ENCODE peak calls at places on chromosomes 6 and 20, in four cellular contexts. L, F, U and H are unnamed samples.

GRCh38 chr6:66478705-66479104 is 771.7 kb upstream of the EYS start:
- DNase-seq in L (no peak), F (no peak), U (no peak), H (no peak)

GRCh38 chr20:35791823-35792222 is 20.0 kb downstream of the PHF20 start:
- DNase-seq in L (no peak), F (no peak), U (no peak), H (no peak)

GRCh38 chr20:51432251-51432784 is 110.2 kb downstream of the NFATC2 start:
- DNase-seq in L (no peak), F (no peak), U (no peak), H (no peak)

GRCh38 chr20:21237956-21238355 is 65.2 kb upstream of the XRN2 start:
- DNase-seq in L (no peak), F (no peak), U (no peak), H (no peak)

GRCh38 chr6:151365233-151365632 is 26.1 kb downstream of the ZBTB2 start:
- DNase-seq in L (no peak), F (no peak), U (no peak), H (no peak)

GRCh38 chr20:45861157-45862075 is 4.0 kb downstream of the ZSWIM3 start:
- DNase-seq in L (no peak), F (no peak), U (no peak), H (peak; percentile 41)

GRCh38 chr6:25222006-25222715 is 57.0 kb upstream of the CARMIL1 start:
- DNase-seq in L (no peak), F (no peak), U (no peak), H (no peak)

GRCh38 chr6:152185158-152185574 is 377.7 kb downstream of the ESR1 start:
- DNase-seq in L (no peak), F (no peak), U (no peak), H (no peak)

GRCh38 chr6:11536795-11537194 is 754 bp upstream of the TMEM170B start:
- DNase-seq in L (peak; percentile 24), F (no peak), U (peak; percentile 20), H (no peak)

GRCh38 chr6:30091577-30092381 is 16.2 kb upstream of the RNF39 start:
- DNase-seq in L (no peak), F (peak; percentile 72), U (no peak), H (no peak)

GRCh38 chr20:52379723-52380336 is 188.3 kb upstream of the ZFP64 start:
- DNase-seq in L (peak; percentile 38), F (no peak), U (no peak), H (peak; percentile 66)

GRCh38 chr6:5995705-5996686 is 10.7 kb downstream of the NRN1 start:
- DNase-seq in L (peak; percentile 30), F (no peak), U (peak; percentile 43), H (no peak)

GRCh38 chr6:38933426-38933825 is 115.2 kb upstream of the GLP1R start:
- DNase-seq in L (no peak), F (no peak), U (no peak), H (no peak)

GRCh38 chr20:33694666-33695065 is 8.5 kb upstream of the E2F1 start:
- DNase-seq in L (no peak), F (no peak), U (no peak), H (no peak)

GRCh38 chr6:19204445-19204844 is 632.7 kb upstream of the ID4 start:
- DNase-seq in L (no peak), F (no peak), U (no peak), H (no peak)

GRCh38 chr6:150202404-150202803 is 59.6 kb downstream of the PPP1R14C start:
- DNase-seq in L (no peak), F (no peak), U (no peak), H (peak; percentile 39)

GRCh38 chr20:46161921-46162320 is 43.8 kb downstream of the CD40 start:
- DNase-seq in L (no peak), F (no peak), U (no peak), H (no peak)

GRCh38 chr6:156773935-156774871 is 3.0 kb upstream of the ARID1B start:
- DNase-seq in L (no peak), F (no peak), U (no peak), H (no peak)

GRCh38 chr6:161418458-161418945 is 144.6 kb upstream of the AGPAT4 start:
- DNase-seq in L (peak; percentile 64), F (no peak), U (peak; percentile 56), H (no peak)

GRCh38 chr20:35903843-35904242 is 50.5 kb downstream of the SCAND1 start:
- DNase-seq in L (no peak), F (no peak), U (no peak), H (no peak)

GRCh38 chr6:142853244-142854180 is 91.5 kb downstream of the HIVEP2 start:
- DNase-seq in L (no peak), F (no peak), U (no peak), H (no peak)

GRCh38 chr20:32470025-32470861 is 112.1 kb downstream of the ASXL1 start:
- DNase-seq in L (peak; percentile 25), F (no peak), U (peak; percentile 48), H (no peak)

GRCh38 chr6:1029196-1029595 is 282.7 kb upstream of the FOXQ1 start:
- DNase-seq in L (no peak), F (peak; percentile 26), U (no peak), H (no peak)

GRCh38 chr20:25032478-25033183 is 25.3 kb downstream of the ACSS1 start:
- DNase-seq in L (peak; percentile 67), F (no peak), U (peak; percentile 52), H (peak; percentile 71)

GRCh38 chr6:151422981-151423380 is 28.9 kb downstream of the RMND1 start:
- DNase-seq in L (no peak), F (no peak), U (no peak), H (no peak)

GRCh38 chr6:77740380-77740779 is 87.5 kb downstream of the MEI4 start:
- DNase-seq in L (no peak), F (no peak), U (no peak), H (no peak)

GRCh38 chr6:20424679-20425078 is 23.0 kb downstream of the E2F3 start:
- DNase-seq in L (no peak), F (no peak), U (no peak), H (no peak)

GRCh38 chr6:63928613-63929012 is 293.0 kb downstream of the PHF3 start:
- DNase-seq in L (no peak), F (no peak), U (no peak), H (no peak)

GRCh38 chr6:52998603-52999002 is 3.5 kb upstream of the GSTA4 start:
- DNase-seq in L (no peak), F (no peak), U (no peak), H (no peak)

DNA sequence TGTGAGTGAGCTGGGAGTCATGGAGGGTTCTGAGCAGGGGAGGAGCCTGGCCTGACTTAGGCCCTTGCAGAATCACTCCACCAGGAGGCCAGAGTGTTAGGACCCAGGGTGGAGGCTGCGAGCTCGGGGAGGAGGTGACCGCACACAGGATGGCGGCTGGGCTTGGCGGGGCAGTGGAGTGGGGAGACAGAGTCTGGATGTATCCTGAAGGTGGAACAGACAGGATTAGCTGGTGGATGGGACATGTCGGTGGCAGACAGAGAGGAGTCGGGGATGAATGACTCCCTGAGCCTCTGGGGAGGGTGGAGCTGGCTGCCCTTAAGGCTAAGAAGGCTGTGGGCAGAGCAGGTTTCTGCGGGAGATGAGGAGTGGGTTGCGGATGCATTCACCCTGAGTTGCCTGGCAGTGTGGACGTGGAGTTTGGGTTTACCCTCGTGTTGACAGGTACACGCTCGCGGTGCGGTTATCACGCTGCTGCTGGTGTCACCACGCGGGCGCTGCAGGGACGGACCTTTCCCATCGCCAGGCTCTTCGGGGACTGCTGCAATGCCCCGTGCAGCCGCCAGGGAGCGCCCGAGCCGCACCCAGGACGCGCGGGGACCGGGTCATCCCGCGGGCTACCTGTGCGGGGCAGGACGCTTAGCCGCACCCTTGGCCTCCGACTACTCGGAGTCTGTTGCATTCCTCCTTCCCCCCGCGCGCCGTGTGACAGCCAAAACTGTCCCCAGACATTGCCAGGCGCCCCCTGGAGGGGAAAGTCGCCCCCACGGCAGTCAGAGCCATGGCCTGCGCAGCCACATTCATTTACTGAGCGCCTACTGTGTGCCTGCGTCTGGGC is 43.0 kb upstream of the PTGIS start:
- DNase-seq in L (peak; percentile 80), F (no peak), U (peak; percentile 75), H (peak; percentile 86)
- TF ChIP-seq POLR2A in L (no peak), F (no peak), U (peak; percentile 30), H (no peak)

GRCh38 chr20:62961310-62961783 is 8.8 kb downstream of the SLC17A9 start:
- DNase-seq in L (no peak), F (no peak), U (no peak), H (no peak)

GRCh38 chr20:62958388-62959100 is 6.0 kb downstream of the SLC17A9 start:
- DNase-seq in L (no peak), F (no peak), U (no peak), H (no peak)

GRCh38 chr20:62957136-62958117 is 4.9 kb downstream of the SLC17A9 start:
- DNase-seq in L (no peak), F (no peak), U (no peak), H (no peak)

GRCh38 chr20:62959998-62960436 is 7.5 kb downstream of the SLC17A9 start:
- DNase-seq in L (no peak), F (no peak), U (no peak), H (no peak)

GRCh38 chr20:62959101-62959971 is 6.8 kb downstream of the SLC17A9 start:
- DNase-seq in L (no peak), F (no peak), U (no peak), H (no peak)
- TF ChIP-seq CTCF in L (no peak), F (no peak), U (no peak), H (no peak)

GRCh38 chr6:158725704-158726103 is 75.8 kb downstream of the SYTL3 start:
- DNase-seq in L (no peak), F (no peak), U (no peak), H (no peak)

DNA sequence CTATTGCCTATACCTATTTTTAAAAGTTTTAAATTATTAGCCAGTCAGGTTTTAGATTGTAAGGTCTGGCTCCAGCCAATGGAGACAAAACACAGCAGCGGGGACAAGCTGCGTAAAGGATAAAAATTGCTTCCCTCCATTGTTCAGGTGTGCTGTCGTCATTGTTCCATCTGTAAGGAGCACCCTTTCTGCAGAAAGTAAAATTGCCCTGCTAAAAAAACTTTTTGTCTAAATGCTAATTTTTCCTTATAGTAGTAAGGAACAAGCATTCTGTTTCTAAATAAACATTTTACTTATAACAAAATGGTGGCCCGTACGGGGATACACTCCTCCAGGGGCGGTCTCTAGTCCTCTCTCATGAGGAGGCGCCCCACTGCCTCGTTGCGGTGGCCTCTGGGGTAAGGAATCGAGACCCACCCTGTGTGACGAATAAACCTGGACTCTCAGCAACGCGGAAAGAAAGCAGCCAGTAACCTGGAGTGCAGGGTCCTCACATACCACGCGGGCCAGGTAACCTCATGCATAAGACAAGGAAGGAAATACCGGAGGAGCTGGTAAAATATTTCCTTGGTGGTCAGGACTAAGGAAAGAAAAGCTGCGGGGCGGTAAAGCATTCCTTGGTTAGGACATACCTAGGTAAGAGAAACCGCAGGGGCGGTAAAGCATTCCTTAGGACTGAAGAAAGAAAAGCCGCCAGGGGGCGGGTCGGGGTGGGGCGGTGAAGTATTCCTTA is 80.5 kb downstream of the SYTL3 start:
- DNase-seq in L (no peak), F (no peak), U (no peak), H (no peak)
- TF ChIP-seq POLR2A in L (no peak), F (no peak), U (no peak), H (no peak)

GRCh38 chr6:97726378-97726777 is 443.4 kb upstream of the MMS22L start:
- DNase-seq in L (no peak), F (no peak), U (no peak), H (no peak)
- TF ChIP-seq CTCF in L (no peak), F (no peak), U (no peak), H (no peak)